ENCODE peak calls at places on chromosomes 2 and 18, in seven cellular contexts. One of them, this sample, is unnamed.

GRCh38 chr2:28231110-28231621 is 161.5 kb upstream of the FOSL2 start:
- DNase-seq in HCT116: no peak
- DNase-seq in SK-N-SH: peak; percentile 27
- DNase-seq in H1: no peak
- DNase-seq in GM12878: no peak
- DNase-seq in K562: no peak
- DNase-seq in HepG2: no peak
- DNase-seq in this sample: no peak

GRCh38 chr2:11821705-11822104 is 75.3 kb downstream of the LPIN1 start:
- DNase-seq in HCT116: no peak
- DNase-seq in GM12878: no peak
- DNase-seq in HepG2: no peak
- DNase-seq in SK-N-SH: no peak
- DNase-seq in K562: no peak
- DNase-seq in H1: no peak
- DNase-seq in this sample: no peak

GRCh38 chr2:238108423-238109201 is 8.5 kb downstream of the ESPNL start:
- DNase-seq in HepG2: no peak
- DNase-seq in H1: no peak
- DNase-seq in GM12878: peak; percentile 43
- DNase-seq in HCT116: no peak
- DNase-seq in SK-N-SH: peak; percentile 51
- DNase-seq in K562: peak; percentile 37
- DNase-seq in this sample: no peak

GRCh38 chr18:22300665-22301636 is 116.8 kb downstream of the CTAGE1 start:
- DNase-seq in K562: no peak
- DNase-seq in HCT116: no peak
- DNase-seq in SK-N-SH: no peak
- DNase-seq in GM12878: no peak
- DNase-seq in HepG2: no peak
- DNase-seq in H1: no peak
- DNase-seq in this sample: no peak

GRCh38 chr2:208077286-208077685 is 47.0 kb downstream of the CRYGD start:
- DNase-seq in HCT116: no peak
- DNase-seq in SK-N-SH: no peak
- DNase-seq in HepG2: no peak
- DNase-seq in K562: no peak
- DNase-seq in H1: no peak
- DNase-seq in GM12878: no peak
- DNase-seq in this sample: no peak

GRCh38 chr18:499351-500229 is 911 bp downstream of the COLEC12 start:
- DNase-seq in SK-N-SH: peak; percentile 87
- DNase-seq in GM12878: no peak
- DNase-seq in K562: no peak
- DNase-seq in H1: no peak
- DNase-seq in HepG2: peak; percentile 46
- DNase-seq in HCT116: no peak
- DNase-seq in this sample: peak; percentile 18

GRCh38 chr2:74537140-74537539 is 7.4 kb downstream of the HTRA2 start:
- DNase-seq in K562: no peak
- DNase-seq in HepG2: no peak
- DNase-seq in HCT116: no peak
- DNase-seq in SK-N-SH: no peak
- DNase-seq in GM12878: no peak
- DNase-seq in H1: no peak
- DNase-seq in this sample: no peak

GRCh38 chr18:74722237-74722636 is 124.6 kb downstream of the ZNF407 start:
- DNase-seq in HCT116: no peak
- DNase-seq in K562: no peak
- DNase-seq in HepG2: no peak
- DNase-seq in GM12878: no peak
- DNase-seq in H1: no peak
- DNase-seq in SK-N-SH: no peak
- DNase-seq in this sample: peak; percentile 2

GRCh38 chr2:203535078-203535783 is at the start of gene RAPH1:
- DNase-seq in K562: peak; percentile 83
- DNase-seq in GM12878: no peak
- DNase-seq in HepG2: peak; percentile 75
- DNase-seq in SK-N-SH: peak; percentile 95
- DNase-seq in HCT116: peak; percentile 57
- DNase-seq in H1: peak; percentile 47
- DNase-seq in this sample: peak; percentile 84

GRCh38 chr18:11323359-11323819 is 174.0 kb upstream of the PIEZO2 start:
- DNase-seq in HepG2: peak; percentile 15
- DNase-seq in K562: no peak
- DNase-seq in SK-N-SH: no peak
- DNase-seq in GM12878: no peak
- DNase-seq in H1: no peak
- DNase-seq in HCT116: no peak
- DNase-seq in this sample: no peak

GRCh38 chr2:226609361-226609760 is 190.3 kb downstream of the IRS1 start:
- DNase-seq in HCT116: no peak
- DNase-seq in K562: no peak
- DNase-seq in SK-N-SH: no peak
- DNase-seq in H1: no peak
- DNase-seq in HepG2: no peak
- DNase-seq in GM12878: no peak
- DNase-seq in this sample: no peak

GRCh38 chr2:18719978-18720775 is 130.8 kb upstream of the NT5C1B start:
- DNase-seq in K562: no peak
- DNase-seq in HCT116: no peak
- DNase-seq in SK-N-SH: no peak
- DNase-seq in H1: no peak
- DNase-seq in GM12878: no peak
- DNase-seq in HepG2: no peak
- DNase-seq in this sample: no peak
- TF ChIP-seq JUND in K562: no peak
- TF ChIP-seq JUND in HCT116: no peak
- TF ChIP-seq JUND in SK-N-SH: peak; percentile 79
- TF ChIP-seq JUND in H1: no peak
- TF ChIP-seq JUND in GM12878: no peak
- TF ChIP-seq JUND in HepG2: no peak
- TF ChIP-seq JUND in this sample: no peak

GRCh38 chr18:24200899-24201298 is 62.0 kb downstream of the CABYR start:
- DNase-seq in K562: no peak
- DNase-seq in HepG2: no peak
- DNase-seq in GM12878: no peak
- DNase-seq in HCT116: no peak
- DNase-seq in H1: no peak
- DNase-seq in SK-N-SH: no peak
- DNase-seq in this sample: no peak
- TF ChIP-seq JUND in K562: no peak
- TF ChIP-seq JUND in HepG2: no peak
- TF ChIP-seq JUND in GM12878: no peak
- TF ChIP-seq JUND in HCT116: no peak
- TF ChIP-seq JUND in H1: no peak
- TF ChIP-seq JUND in SK-N-SH: no peak
- TF ChIP-seq JUND in this sample: no peak

DNA sequence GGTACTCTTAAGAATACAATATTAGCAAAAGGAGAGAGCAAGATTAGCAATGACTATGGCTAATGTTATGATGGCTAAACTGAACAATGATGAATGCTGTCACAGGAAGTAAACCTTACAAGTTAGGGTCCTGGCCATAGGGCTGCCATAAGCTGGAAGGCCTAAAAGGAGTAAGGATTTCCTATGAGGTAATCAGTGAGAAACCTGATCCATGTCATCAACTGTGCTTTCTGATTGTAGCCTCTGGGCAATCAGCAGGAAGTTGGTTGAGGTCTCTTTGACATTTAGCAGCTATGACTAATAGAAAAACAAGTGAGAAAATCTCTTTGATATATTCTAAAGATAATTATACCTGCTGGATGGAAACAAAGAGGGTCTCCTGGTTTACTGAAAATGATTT is 193.0 kb downstream of the RAB3GAP1 start:
- DNase-seq in GM12878: no peak
- DNase-seq in HCT116: peak; percentile 51
- DNase-seq in SK-N-SH: no peak
- DNase-seq in HepG2: peak; percentile 16
- DNase-seq in K562: peak; percentile 20
- DNase-seq in H1: no peak
- DNase-seq in this sample: no peak
- TF ChIP-seq JUND in GM12878: no peak
- TF ChIP-seq JUND in HCT116: peak; percentile 70
- TF ChIP-seq JUND in SK-N-SH: no peak
- TF ChIP-seq JUND in HepG2: no peak
- TF ChIP-seq JUND in K562: no peak
- TF ChIP-seq JUND in H1: no peak
- TF ChIP-seq JUND in this sample: no peak

DNA sequence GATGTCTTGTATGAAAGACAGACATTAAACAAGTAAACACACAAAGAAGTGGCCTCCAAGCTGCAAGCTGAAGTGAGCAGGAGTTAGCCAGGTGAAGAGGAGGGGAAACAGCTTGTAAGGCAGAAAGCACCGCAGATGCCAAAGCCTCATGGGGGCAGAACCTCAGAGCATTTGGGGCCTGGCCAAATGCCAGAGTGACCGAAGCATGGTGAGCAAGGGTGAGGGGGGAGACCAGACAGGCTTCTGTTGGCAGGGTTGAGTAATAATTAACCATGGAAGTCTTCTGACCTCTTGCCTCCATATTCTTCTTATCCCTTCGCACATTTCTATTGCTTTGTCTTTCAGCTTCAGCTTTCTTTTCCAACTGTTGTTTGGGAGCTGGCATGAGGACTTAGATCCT is 5.6 kb downstream of the QPCT start:
- DNase-seq in SK-N-SH: no peak
- DNase-seq in HepG2: peak; percentile 67
- DNase-seq in GM12878: peak; percentile 44
- DNase-seq in H1: no peak
- DNase-seq in K562: no peak
- DNase-seq in HCT116: no peak
- DNase-seq in this sample: no peak
- TF ChIP-seq JUND in SK-N-SH: no peak
- TF ChIP-seq JUND in HepG2: no peak
- TF ChIP-seq JUND in GM12878: no peak
- TF ChIP-seq JUND in H1: no peak
- TF ChIP-seq JUND in K562: no peak
- TF ChIP-seq JUND in HCT116: no peak
- TF ChIP-seq JUND in this sample: no peak

GRCh38 chr18:5851998-5852397 is 43.3 kb downstream of the TMEM200C start:
- DNase-seq in SK-N-SH: no peak
- DNase-seq in HCT116: no peak
- DNase-seq in K562: no peak
- DNase-seq in HepG2: no peak
- DNase-seq in H1: no peak
- DNase-seq in GM12878: no peak
- DNase-seq in this sample: no peak
- TF ChIP-seq JUND in SK-N-SH: no peak
- TF ChIP-seq JUND in HCT116: no peak
- TF ChIP-seq JUND in K562: no peak
- TF ChIP-seq JUND in HepG2: no peak
- TF ChIP-seq JUND in H1: no peak
- TF ChIP-seq JUND in GM12878: no peak
- TF ChIP-seq JUND in this sample: no peak

GRCh38 chr2:120565929-120566328 is 169.7 kb upstream of the GLI2 start:
- DNase-seq in HCT116: no peak
- DNase-seq in GM12878: no peak
- DNase-seq in HepG2: peak; percentile 44
- DNase-seq in K562: no peak
- DNase-seq in SK-N-SH: no peak
- DNase-seq in H1: no peak
- DNase-seq in this sample: no peak

GRCh38 chr2:120563616-120564015 is 172.1 kb upstream of the GLI2 start:
- DNase-seq in K562: no peak
- DNase-seq in HCT116: no peak
- DNase-seq in GM12878: no peak
- DNase-seq in SK-N-SH: no peak
- DNase-seq in H1: no peak
- DNase-seq in HepG2: no peak
- DNase-seq in this sample: no peak

GRCh38 chr2:120565095-120565460 is 170.6 kb upstream of the GLI2 start:
- DNase-seq in SK-N-SH: no peak
- DNase-seq in GM12878: no peak
- DNase-seq in HepG2: no peak
- DNase-seq in H1: no peak
- DNase-seq in K562: no peak
- DNase-seq in HCT116: no peak
- DNase-seq in this sample: no peak

GRCh38 chr2:120566331-120567035 is 169.2 kb upstream of the GLI2 start:
- DNase-seq in HepG2: no peak
- DNase-seq in H1: no peak
- DNase-seq in GM12878: no peak
- DNase-seq in K562: no peak
- DNase-seq in HCT116: no peak
- DNase-seq in SK-N-SH: no peak
- DNase-seq in this sample: no peak

DNA sequence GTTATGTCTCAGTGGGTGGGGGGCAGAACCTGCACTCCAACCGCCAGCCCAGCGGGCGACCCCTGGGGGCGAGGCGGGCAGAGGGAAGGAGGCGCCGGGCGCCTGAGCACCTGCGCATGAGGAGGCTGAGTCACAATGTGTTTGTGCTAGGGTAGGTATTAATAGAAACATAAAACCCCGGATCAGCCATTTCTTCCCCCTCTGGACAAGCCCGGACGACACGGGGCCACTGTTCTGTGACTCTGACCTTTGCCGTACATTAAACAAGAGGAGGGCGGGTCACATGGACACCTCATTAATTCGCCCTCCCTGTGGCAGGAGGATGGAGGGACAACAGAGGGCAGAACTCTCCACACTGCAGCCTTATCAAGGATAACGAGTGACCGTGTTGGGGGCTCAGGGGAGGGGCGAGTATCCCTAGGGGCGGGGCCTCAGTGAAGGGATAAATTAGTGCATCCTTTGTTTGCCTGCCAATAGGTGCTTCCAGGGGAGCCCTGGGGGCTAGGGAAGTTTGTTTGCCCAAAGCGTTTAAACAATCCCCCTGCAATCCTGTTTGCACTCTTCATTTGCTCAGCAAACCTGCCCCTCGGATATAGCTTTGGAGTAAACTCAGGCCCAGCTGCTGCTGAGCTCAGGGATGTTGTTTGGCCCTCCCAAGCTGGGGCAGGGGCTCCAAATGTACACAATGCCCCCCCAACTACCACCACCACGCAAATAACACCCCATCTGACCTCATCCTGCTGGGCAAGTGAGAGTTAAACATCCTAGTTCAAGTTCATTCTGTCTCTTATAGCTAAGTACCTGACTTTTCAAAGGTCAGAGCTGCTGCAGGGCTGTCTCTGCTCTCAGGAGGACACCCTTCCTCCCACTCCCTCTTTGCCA is 171.2 kb upstream of the GLI2 start:
- DNase-seq in H1: no peak
- DNase-seq in HCT116: no peak
- DNase-seq in GM12878: no peak
- DNase-seq in HepG2: peak; percentile 92
- DNase-seq in K562: no peak
- DNase-seq in SK-N-SH: peak; percentile 39
- DNase-seq in this sample: no peak
- TF ChIP-seq JUND in H1: no peak
- TF ChIP-seq JUND in HCT116: no peak
- TF ChIP-seq JUND in GM12878: no peak
- TF ChIP-seq JUND in HepG2: peak; percentile 2
- TF ChIP-seq JUND in K562: no peak
- TF ChIP-seq JUND in SK-N-SH: no peak
- TF ChIP-seq JUND in this sample: no peak